ENCODE peak calls at places on chromosomes 11 and 22, in four cellular contexts. X is AG04450, C is HCT116, D is right lobe of liver. M is an unnamed sample.

GRCh38 chr11:6646631-6647281 is 8.9 kb downstream of the DCHS1 start:
- DNase-seq in X (no peak), C (no peak), D (peak), M (peak)

GRCh38 chr11:17391493-17392355 is 3.3 kb upstream of the KCNJ11 start:
- DNase-seq in X (no peak), C (no peak), D (no peak), M (no peak)

GRCh38 chr11:19994712-19995111 is 165.6 kb downstream of the DBX1 start:
- DNase-seq in X (no peak), C (no peak), D (no peak), M (no peak)

GRCh38 chr11:75588067-75588481 is 26.0 kb downstream of the SERPINH1 start:
- DNase-seq in X (no peak), C (no peak), D (peak), M (no peak)

GRCh38 chr11:2198621-2199365 is 27.2 kb upstream of the TH start:
- DNase-seq in X (no peak), C (no peak), D (no peak), M (peak)

GRCh38 chr11:46743693-46744339 is 24.8 kb downstream of the F2 start:
- DNase-seq in X (no peak), C (no peak), D (no peak), M (no peak)

GRCh38 chr11:24516658-24517057 is 19.8 kb downstream of the LUZP2 start:
- DNase-seq in X (no peak), C (no peak), D (no peak), M (no peak)

GRCh38 chr22:41425704-41426365 is 20.8 kb downstream of the TOB2 start:
- DNase-seq in X (no peak), C (no peak), D (no peak), M (no peak)

GRCh38 chr11:80593981-80594380 is 1153.2 kb upstream of the TENM4 start:
- DNase-seq in X (no peak), C (no peak), D (no peak), M (no peak)

GRCh38 chr11:60950933-60951610 is 904 bp downstream of the SLC15A3 start:
- DNase-seq in X (no peak), C (no peak), D (no peak), M (peak)

GRCh38 chr11:77879218-77879617 is 58.3 kb downstream of the AAMDC start:
- DNase-seq in X (peak), C (no peak), D (no peak), M (no peak)

GRCh38 chr11:46534713-46535112 is 59.1 kb downstream of the AMBRA1 start:
- DNase-seq in X (no peak), C (no peak), D (no peak), M (no peak)

GRCh38 chr11:72568861-72569260 is 105.4 kb downstream of the PDE2A start:
- DNase-seq in X (no peak), C (no peak), D (no peak), M (no peak)

GRCh38 chr22:23922921-23923320 is 28.7 kb downstream of the MIF start:
- DNase-seq in X (no peak), C (no peak), D (no peak), M (no peak)

GRCh38 chr11:115503083-115503885 is 931 bp downstream of the CADM1 start:
- DNase-seq in X (no peak), C (no peak), D (peak), M (peak)

GRCh38 chr11:126992065-126992803 is 8.3 kb downstream of the KIRREL3 start:
- DNase-seq in X (peak), C (no peak), D (no peak), M (no peak)

GRCh38 chr11:10139656-10140055 is 154.4 kb downstream of the SBF2 start:
- DNase-seq in X (no peak), C (no peak), D (no peak), M (no peak)

GRCh38 chr11:133934599-133935550 is 21.9 kb downstream of the IGSF9B start:
- DNase-seq in X (no peak), C (peak), D (no peak), M (no peak)

GRCh38 chr11:60982184-60982583 is 10.7 kb downstream of the CD6 start:
- DNase-seq in X (no peak), C (no peak), D (no peak), M (no peak)

GRCh38 chr11:36746886-36747710 is 149.1 kb upstream of the RAG2 start:
- DNase-seq in X (peak), C (peak), D (peak), M (peak)

GRCh38 chr11:75773595-75774353 is 5.2 kb downstream of the DGAT2 start:
- DNase-seq in X (no peak), C (no peak), D (peak), M (peak)

GRCh38 chr22:46084943-46085830 is 65.1 kb upstream of the PPARA start:
- DNase-seq in X (no peak), C (no peak), D (peak), M (peak)

GRCh38 chr11:132898021-132898420 is 634.3 kb downstream of the OPCML start:
- DNase-seq in X (no peak), C (no peak), D (peak), M (no peak)

GRCh38 chr22:28976588-28976987 is 85.0 kb downstream of the C22orf31 start:
- DNase-seq in X (peak), C (peak), D (no peak), M (no peak)

GRCh38 chr11:119976805-119977583 is 160.9 kb downstream of the TRIM29 start:
- DNase-seq in X (no peak), C (no peak), D (no peak), M (no peak)

GRCh38 chr11:58216476-58216875 is 4.0 kb downstream of the OR1S1 start:
- DNase-seq in X (no peak), C (no peak), D (no peak), M (no peak)

DNA sequence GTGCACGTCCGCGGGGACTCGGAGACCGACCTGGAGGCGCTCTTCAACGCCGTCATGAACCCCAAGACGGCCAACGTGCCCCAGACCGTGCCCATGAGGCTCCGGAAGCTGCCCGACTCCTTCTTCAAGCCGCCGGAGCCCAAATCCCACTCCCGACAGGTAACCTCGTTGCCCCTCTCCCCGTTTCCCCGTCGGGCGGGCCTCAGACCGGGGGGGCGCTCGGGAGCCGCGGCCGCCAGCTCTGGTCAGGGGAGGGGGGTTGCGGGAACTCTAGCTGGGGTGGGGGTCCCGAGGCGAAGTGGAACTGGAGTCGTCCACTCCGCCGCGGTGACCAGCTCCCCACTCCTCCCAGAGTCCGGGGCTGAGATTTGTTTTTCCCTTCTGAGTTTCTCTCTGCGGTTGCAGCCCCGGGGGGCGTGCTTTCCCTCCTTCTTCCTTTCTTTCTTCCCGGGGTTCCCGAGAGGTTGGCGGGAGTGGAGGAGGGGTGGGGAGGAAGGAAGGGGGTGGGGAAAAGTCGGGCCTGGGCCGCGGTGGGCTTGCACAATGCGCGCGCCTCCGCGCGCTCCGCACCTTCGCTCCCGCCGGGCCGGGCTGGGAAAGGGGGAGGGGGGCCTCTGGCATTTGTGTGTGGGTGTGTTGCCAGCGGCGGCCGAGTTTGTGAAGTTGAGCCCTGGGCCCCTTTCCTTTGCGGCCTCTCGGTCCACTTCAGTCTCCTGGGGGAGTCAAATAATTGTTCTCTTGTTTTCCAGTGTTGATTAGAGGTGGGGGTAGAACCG is 952 bp downstream of the YAP1 start:
- DNase-seq in X (no peak), C (no peak), D (peak), M (peak)
- TF ChIP-seq CTCF in X (peak), C (no peak), D (peak), M (no peak)

GRCh38 chr11:31805037-31805628 is 6.0 kb downstream of the PAX6 start:
- DNase-seq in X (no peak), C (no peak), D (no peak), M (peak)

GRCh38 chr11:31804439-31805036 is 6.6 kb downstream of the PAX6 start:
- DNase-seq in X (no peak), C (no peak), D (no peak), M (peak)

GRCh38 chr11:31802609-31802989 is 8.5 kb downstream of the PAX6 start:
- DNase-seq in X (no peak), C (no peak), D (no peak), M (no peak)

GRCh38 chr11:31802990-31803812 is 7.9 kb downstream of the PAX6 start:
- DNase-seq in X (no peak), C (no peak), D (no peak), M (no peak)

DNA sequence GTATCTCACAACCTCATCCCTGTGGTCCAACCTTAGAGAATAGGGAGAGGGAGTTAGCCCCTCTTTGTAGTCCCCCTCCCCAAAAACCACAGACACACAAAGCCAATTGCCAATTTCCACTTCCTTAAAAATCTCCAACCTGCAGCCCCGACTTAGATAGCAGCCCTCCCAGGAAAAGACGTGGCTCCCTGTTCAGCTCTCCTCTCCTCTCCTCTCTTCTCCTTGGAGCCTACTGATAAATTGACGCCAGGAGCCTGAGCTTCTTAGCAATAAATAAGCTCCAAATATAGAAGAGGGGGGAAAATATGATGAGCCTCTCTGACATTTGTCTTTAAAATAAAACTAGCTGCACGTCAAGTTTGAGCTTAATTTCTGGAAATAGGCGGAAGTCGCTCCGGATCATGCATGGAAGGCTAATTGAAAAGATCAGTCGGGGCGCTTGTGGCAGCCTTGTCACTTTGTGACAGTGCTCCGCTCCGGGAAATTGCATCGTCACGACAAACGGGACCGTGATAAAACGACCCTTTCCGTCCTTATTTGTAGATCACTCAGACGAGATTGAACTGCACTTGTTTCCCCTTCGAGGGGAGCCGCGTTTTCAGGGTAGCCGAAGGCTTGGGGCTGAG is 7.2 kb downstream of the PAX6 start:
- DNase-seq in X (no peak), C (no peak), D (no peak), M (no peak)
- TF ChIP-seq CTCF in X (no peak), C (no peak), D (no peak), M (no peak)

DNA sequence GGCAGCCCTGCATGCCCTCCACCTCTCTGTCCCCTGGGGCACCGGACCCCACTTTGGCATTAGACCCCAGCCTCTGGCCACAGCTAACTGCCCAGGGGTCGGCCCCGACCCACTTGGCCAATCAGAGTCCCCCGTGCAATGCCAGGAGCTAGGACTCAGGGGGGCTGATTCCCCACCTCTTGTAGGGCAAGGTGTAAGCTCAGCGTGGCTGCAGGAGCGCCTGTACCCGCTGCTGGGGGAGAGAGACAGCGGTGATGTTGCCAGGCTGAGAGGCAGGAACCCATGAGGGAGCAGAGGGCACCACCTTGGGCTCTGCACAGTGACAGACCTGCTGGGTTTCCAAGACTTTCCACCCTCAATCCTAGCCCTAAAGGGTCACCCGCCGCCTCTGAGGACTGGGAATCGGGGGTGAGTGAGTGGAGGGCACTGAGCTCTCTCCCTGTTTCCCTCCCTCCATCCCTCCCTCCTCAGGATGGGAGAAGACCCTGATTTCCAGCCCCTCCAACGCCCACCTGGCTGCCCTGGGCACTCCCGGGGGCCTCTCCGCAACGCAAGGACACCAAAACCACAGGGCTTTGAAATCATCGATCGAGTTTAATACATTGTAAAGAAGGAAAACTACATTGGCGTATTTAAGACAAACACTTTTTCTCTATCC is 128.3 kb downstream of the ARHGAP8 start:
- DNase-seq in X (no peak), C (no peak), D (peak), M (peak)
- TF ChIP-seq CTCF in X (no peak), C (no peak), D (no peak), M (no peak)

DNA sequence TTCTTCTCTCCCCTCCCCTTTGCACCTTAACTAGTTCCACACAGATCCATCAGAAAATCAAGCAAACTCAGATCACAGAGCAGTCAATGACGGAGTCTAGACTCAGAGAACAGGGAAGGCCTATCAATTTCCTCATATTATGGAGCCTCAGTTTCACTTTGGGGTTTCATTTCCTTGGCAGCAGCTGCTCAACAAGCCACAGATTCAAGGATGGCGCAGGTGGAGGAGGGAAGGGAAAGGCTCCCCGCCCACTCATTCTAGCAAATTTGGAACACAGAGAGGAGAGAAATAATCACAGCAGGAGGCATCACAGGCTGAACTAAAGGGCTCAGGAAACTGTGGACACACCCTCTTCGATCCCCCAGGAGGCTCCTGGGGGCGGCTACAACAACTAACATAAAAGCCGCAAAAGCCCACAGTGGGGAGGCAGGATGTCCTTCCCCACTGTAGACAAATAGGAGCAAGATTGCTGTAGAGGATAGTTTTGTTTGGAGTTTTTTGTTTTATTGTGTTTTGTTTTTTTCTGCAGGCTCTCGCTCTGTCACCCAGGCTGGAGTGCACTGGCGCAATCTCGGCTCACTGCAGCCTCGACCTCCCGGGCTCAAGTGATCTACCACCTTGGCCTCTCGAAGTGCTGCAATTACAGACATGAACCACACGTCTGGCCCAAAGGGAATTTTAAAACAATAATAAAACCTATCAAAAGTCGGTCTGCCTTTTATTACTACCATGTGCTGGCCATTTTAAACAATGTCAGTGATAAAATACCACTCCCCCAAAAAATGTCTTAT is 3.4 kb downstream of the PLAAT3 start:
- DNase-seq in X (no peak), C (no peak), D (no peak), M (no peak)
- TF ChIP-seq CTCF in X (no peak), C (no peak), D (no peak), M (no peak)